ENCODE peak calls at places on chromosome 14, in four cellular contexts. P, Y, M and U are unnamed samples.

GRCh38 chr14:71355324-71356201 is 448.3 kb downstream of the PCNX1 start:
- DNase-seq in P (no peak), Y (peak), M (no peak), U (no peak)

GRCh38 chr14:57933363-57933762 is 67.5 kb upstream of the SLC35F4 start:
- DNase-seq in P (no peak), Y (no peak), M (no peak), U (no peak)

GRCh38 chr14:52299692-52300278 is 14.3 kb upstream of the PTGER2 start:
- DNase-seq in P (no peak), Y (peak), M (no peak), U (no peak)

GRCh38 chr14:74618078-74618952 is 6.3 kb upstream of the LTBP2 start:
- DNase-seq in P (no peak), Y (peak), M (peak), U (no peak)

GRCh38 chr14:105087963-105088811 is 23.0 kb upstream of the GPR132 start:
- DNase-seq in P (peak), Y (peak), M (peak), U (no peak)

GRCh38 chr14:96424104-96424989 is 32.4 kb downstream of the AK7 start:
- DNase-seq in P (no peak), Y (peak), M (peak), U (no peak)

GRCh38 chr14:50658203-50658602 is 9.9 kb downstream of the SAV1 start:
- DNase-seq in P (no peak), Y (peak), M (no peak), U (no peak)

GRCh38 chr14:53881161-53881846 is 75.3 kb downstream of the BMP4 start:
- DNase-seq in P (no peak), Y (peak), M (no peak), U (no peak)

GRCh38 chr14:28707814-28708213 is 58.8 kb upstream of the FOXG1 start:
- DNase-seq in P (no peak), Y (peak), M (no peak), U (no peak)

GRCh38 chr14:85125331-85125730 is 404.6 kb upstream of the FLRT2 start:
- DNase-seq in P (no peak), Y (no peak), M (no peak), U (no peak)

GRCh38 chr14:28603606-28604005 is 163.0 kb upstream of the FOXG1 start:
- DNase-seq in P (no peak), Y (peak), M (no peak), U (no peak)

GRCh38 chr14:30822080-30822571 is 52.2 kb upstream of the COCH start:
- DNase-seq in P (no peak), Y (no peak), M (no peak), U (no peak)

DNA sequence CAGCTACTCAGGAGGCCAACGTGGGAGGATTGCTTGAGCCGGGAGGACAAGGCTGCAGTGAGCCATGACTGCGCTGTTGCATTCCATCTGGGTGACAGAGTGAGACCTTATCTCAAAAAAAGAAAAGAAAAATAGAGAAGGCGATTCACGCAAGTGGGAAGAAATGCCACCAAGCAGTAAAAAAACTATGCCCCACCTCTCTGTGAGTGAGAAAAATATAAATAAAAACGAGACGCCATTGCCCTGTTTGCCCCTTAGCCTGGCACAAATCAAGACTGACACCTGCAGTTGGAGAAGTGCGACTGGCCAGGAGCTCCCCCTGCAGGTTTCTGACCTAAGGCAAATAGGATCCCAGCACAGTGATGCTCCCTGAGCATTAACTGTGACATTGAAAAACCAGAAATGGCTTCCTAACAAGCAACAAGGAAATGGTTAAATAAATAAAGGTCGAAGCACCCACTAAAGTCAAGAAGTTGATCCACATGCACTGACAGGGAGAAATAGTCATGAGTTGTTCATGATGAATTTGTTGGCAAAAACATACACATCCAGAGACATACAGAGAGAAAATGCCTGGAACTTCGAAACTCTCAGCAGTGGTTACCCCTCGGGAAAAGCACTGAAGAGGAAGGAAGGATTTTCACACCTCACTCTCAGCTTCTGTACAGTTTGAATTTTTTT is 21.1 kb downstream of the GSC start:
- DNase-seq in P (peak), Y (no peak), M (no peak), U (no peak)
- TF ChIP-seq CTCF in P (peak), Y (peak), M (peak), U (no peak)

GRCh38 chr14:24394275-24394674 is 4.5 kb upstream of the NYNRIN start:
- DNase-seq in P (no peak), Y (no peak), M (no peak), U (no peak)
- TF ChIP-seq CTCF in P (no peak), Y (no peak), M (no peak), U (no peak)

DNA sequence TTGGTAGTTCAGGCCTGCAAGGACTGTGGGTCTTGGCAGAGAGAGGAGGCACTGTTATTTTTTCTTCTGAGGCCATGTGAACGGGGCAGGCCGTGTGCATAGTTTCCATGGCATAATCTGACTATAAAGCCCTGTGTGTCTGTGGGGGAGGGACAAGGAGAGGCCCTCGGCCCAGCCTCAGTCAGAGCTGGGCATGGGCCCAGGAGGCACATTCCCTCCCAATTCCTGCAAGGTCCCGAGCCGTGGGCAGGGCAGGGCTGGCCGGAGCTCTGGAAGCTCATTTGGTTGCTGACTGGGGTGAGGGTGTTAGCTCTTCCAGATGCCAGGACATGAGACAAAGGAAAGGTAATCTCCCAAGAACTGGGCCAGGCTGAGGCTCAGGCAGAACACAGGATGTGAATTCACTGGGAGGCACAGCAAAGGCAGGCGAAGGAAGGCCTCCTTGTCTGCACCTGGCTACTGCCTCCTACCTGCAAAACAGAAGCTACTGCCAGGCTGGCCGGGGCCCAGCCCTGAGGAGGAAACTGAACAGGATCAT is 22.0 kb upstream of the PLEKHG3 start:
- DNase-seq in P (peak), Y (peak), M (peak), U (no peak)
- TF ChIP-seq CTCF in P (no peak), Y (no peak), M (no peak), U (no peak)

GRCh38 chr14:92655372-92655771 is 93.1 kb downstream of the LGMN start:
- DNase-seq in P (no peak), Y (no peak), M (no peak), U (no peak)

GRCh38 chr14:92658160-92658559 is 90.3 kb downstream of the LGMN start:
- DNase-seq in P (no peak), Y (no peak), M (no peak), U (no peak)

GRCh38 chr14:92655802-92656201 is 92.6 kb downstream of the LGMN start:
- DNase-seq in P (no peak), Y (no peak), M (no peak), U (no peak)

GRCh38 chr14:92657457-92658142 is 90.8 kb downstream of the LGMN start:
- DNase-seq in P (no peak), Y (no peak), M (peak), U (no peak)

DNA sequence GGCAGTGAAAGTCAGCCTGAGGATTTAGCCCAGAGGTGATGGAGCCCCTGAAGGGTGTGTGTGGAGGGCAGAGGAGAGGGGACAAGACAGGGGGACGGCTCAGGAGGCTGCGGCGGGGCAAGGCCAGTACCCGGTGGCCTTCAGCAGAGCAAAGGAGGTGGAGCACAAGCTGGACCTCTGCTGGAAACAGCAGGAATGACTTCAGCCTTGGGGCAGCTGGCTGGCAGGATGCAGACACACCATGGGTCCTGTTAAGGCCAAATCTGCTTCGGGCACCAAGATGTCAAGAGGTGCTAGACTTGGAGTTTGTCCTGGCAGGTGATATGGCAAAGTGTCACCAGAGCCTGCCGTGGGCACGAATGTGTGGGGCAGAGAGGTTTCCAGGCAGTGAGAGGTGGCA is 92.1 kb downstream of the LGMN start:
- DNase-seq in P (no peak), Y (no peak), M (no peak), U (no peak)
- TF ChIP-seq CTCF in P (no peak), Y (no peak), M (no peak), U (no peak)